ENCODE peak calls at places on chromosomes 16 and 17, in five cellular contexts. M is adrenal gland, Q is heart left ventricle, X is ascending aorta, R is cardiac fibroblast. F is an unnamed sample.

GRCh38 chr17:1000597-1001490 is 3.9 kb downstream of the TIMM22 start:
- DNase-seq in M (no peak), Q (peak), X (no peak), R (peak), F (no peak)

GRCh38 chr17:46925185-46925858 is 2.4 kb downstream of the GOSR2 start:
- DNase-seq in M (no peak), Q (no peak), X (no peak), R (no peak), F (no peak)

GRCh38 chr17:66555605-66556004 is 253.2 kb downstream of the PRKCA start:
- DNase-seq in M (no peak), Q (no peak), X (no peak), R (no peak), F (no peak)

GRCh38 chr17:4480929-4481898 is 17.5 kb upstream of the SPNS2 start:
- DNase-seq in M (no peak), Q (no peak), X (no peak), R (no peak), F (no peak)

GRCh38 chr17:49971848-49972485 is 3.0 kb downstream of the DLX4 start:
- DNase-seq in M (no peak), Q (no peak), X (no peak), R (peak), F (no peak)

GRCh38 chr17:57475786-57476185 is 219.5 kb downstream of the MSI2 start:
- DNase-seq in M (no peak), Q (no peak), X (no peak), R (no peak), F (no peak)

GRCh38 chr16:67979955-67980678 is at the start of gene DPEP3:
- DNase-seq in M (no peak), Q (no peak), X (no peak), R (no peak), F (no peak)

GRCh38 chr17:81991684-81992513 is 14.5 kb downstream of the ASPSCR1 start:
- DNase-seq in M (peak), Q (peak), X (no peak), R (peak), F (no peak)

GRCh38 chr17:7108560-7108925 is 6.1 kb downstream of the ASGR2 start:
- DNase-seq in M (no peak), Q (no peak), X (no peak), R (no peak), F (no peak)

GRCh38 chr16:12027558-12027957 is 51.0 kb downstream of the SNX29 start:
- DNase-seq in M (no peak), Q (no peak), X (no peak), R (no peak), F (no peak)

GRCh38 chr16:81081007-81081406 is 4.0 kb upstream of the C16orf46 start:
- DNase-seq in M (no peak), Q (no peak), X (no peak), R (no peak), F (no peak)

GRCh38 chr17:8119575-8120519 is 1.5 kb upstream of the ALOXE3 start:
- DNase-seq in M (peak), Q (peak), X (no peak), R (peak), F (no peak)

GRCh38 chr17:41972571-41973411 is 6.2 kb downstream of the CNP start:
- DNase-seq in M (no peak), Q (peak), X (no peak), R (no peak), F (no peak)

GRCh38 chr16:3207086-3207953 is 19.3 kb downstream of the OR1F1 start:
- DNase-seq in M (no peak), Q (no peak), X (no peak), R (no peak), F (no peak)

GRCh38 chr17:31843382-31843780 is 15.7 kb downstream of the COPRS start:
- DNase-seq in M (no peak), Q (no peak), X (no peak), R (peak), F (no peak)

GRCh38 chr16:47110939-47111338 is 32.8 kb downstream of the NETO2 start:
- DNase-seq in M (no peak), Q (no peak), X (no peak), R (no peak), F (no peak)

GRCh38 chr17:44076716-44077594 is 6.4 kb downstream of the G6PC3 start:
- DNase-seq in M (no peak), Q (no peak), X (no peak), R (no peak), F (no peak)

GRCh38 chr17:80187090-80187489 is 17.3 kb downstream of the CARD14 start:
- DNase-seq in M (peak), Q (no peak), X (no peak), R (peak), F (no peak)

GRCh38 chr16:81492965-81493754 is 48.6 kb downstream of the CMIP start:
- DNase-seq in M (no peak), Q (no peak), X (no peak), R (no peak), F (no peak)

GRCh38 chr17:47652570-47652969 is 2.9 kb downstream of the KPNB1 start:
- DNase-seq in M (no peak), Q (no peak), X (no peak), R (peak), F (no peak)

GRCh38 chr17:63960430-63960829 is 12.3 kb downstream of the SCN4A start:
- DNase-seq in M (no peak), Q (no peak), X (no peak), R (no peak), F (no peak)

GRCh38 chr16:12433691-12434390 is 369.8 kb downstream of the CPPED1 start:
- DNase-seq in M (no peak), Q (no peak), X (no peak), R (no peak), F (no peak)

GRCh38 chr16:49558451-49558850 is 184.8 kb downstream of the C16orf78 start:
- DNase-seq in M (no peak), Q (no peak), X (no peak), R (no peak), F (no peak)

GRCh38 chr16:87202346-87202745 is 114.8 kb downstream of the C16orf95 start:
- DNase-seq in M (no peak), Q (no peak), X (no peak), R (peak), F (no peak)

GRCh38 chr16:30787613-30788378 is 791 bp upstream of the ZNF629 start:
- DNase-seq in M (no peak), Q (no peak), X (no peak), R (no peak), F (no peak)

GRCh38 chr16:3879258-3879886 is 1.1 kb downstream of the CREBBP start:
- DNase-seq in M (peak), Q (peak), X (no peak), R (peak), F (no peak)

GRCh38 chr17:63786961-63787711 is 13.2 kb downstream of the DDX42 start:
- DNase-seq in M (no peak), Q (no peak), X (no peak), R (no peak), F (no peak)

GRCh38 chr17:55377885-55378284 is 43.8 kb downstream of the MMD start:
- DNase-seq in M (no peak), Q (no peak), X (no peak), R (no peak), F (no peak)

GRCh38 chr17:17514993-17515920 is 19.1 kb upstream of the RASD1 start:
- DNase-seq in M (no peak), Q (no peak), X (no peak), R (peak), F (no peak)